ENCODE peak calls at places on chromosomes 5 and 9, in four cellular contexts. W, K, D and L are unnamed samples.

GRCh38 chr5:32233696-32234447 is 59.8 kb upstream of the GOLPH3 start:
- DNase-seq in K (peak), W (no peak), D (no peak), L (no peak)

GRCh38 chr9:72442212-72442607 is 77.2 kb upstream of the ZFAND5 start:
- DNase-seq in D (no peak), K (no peak), W (peak), L (no peak)

GRCh38 chr9:131103535-131103934 is 7.2 kb downstream of the AIF1L start:
- DNase-seq in W (no peak), K (no peak), D (no peak), L (no peak)

GRCh38 chr9:80078826-80079225 is 507.1 kb downstream of the TLE4 start:
- DNase-seq in D (no peak), K (no peak), W (no peak), L (no peak)

GRCh38 chr5:4661851-4662250 is 478.3 kb upstream of the ADAMTS16 start:
- DNase-seq in K (no peak), D (no peak), W (no peak), L (no peak)

GRCh38 chr5:65895891-65896290 is 30.5 kb upstream of the ERBIN start:
- DNase-seq in W (no peak), D (no peak), K (no peak), L (no peak)

GRCh38 chr5:1000329-1000728 is 8.3 kb upstream of the NKD2 start:
- DNase-seq in W (no peak), K (no peak), D (no peak), L (no peak)

GRCh38 chr5:114184006-114184405 is 177.9 kb upstream of the KCNN2 start:
- DNase-seq in W (peak), K (no peak), D (no peak), L (no peak)

GRCh38 chr5:9947944-9948343 is 301.7 kb downstream of the ATPSCKMT start:
- DNase-seq in K (no peak), W (no peak), D (no peak), L (no peak)

GRCh38 chr5:147911427-147911826 is 5.1 kb upstream of the C5orf46 start:
- DNase-seq in D (peak), K (no peak), W (no peak), L (no peak)

GRCh38 chr5:35468811-35469210 is 148.9 kb upstream of the SPEF2 start:
- DNase-seq in D (no peak), W (no peak), K (no peak), L (no peak)

GRCh38 chr9:13648676-13649075 is 369.2 kb upstream of the MPDZ start:
- DNase-seq in W (no peak), D (no peak), K (peak), L (no peak)

GRCh38 chr5:52800394-52801213 is 12.9 kb downstream of the ITGA1 start:
- DNase-seq in D (peak), K (peak), W (peak), L (peak)

GRCh38 chr9:19720374-19720773 is 68.5 kb downstream of the SLC24A2 start:
- DNase-seq in D (no peak), K (peak), W (peak), L (no peak)

GRCh38 chr5:73986729-73987128 is 360.7 kb downstream of the ARHGEF28 start:
- DNase-seq in W (no peak), D (no peak), K (no peak), L (no peak)

GRCh38 chr5:66010476-66010875 is 84.1 kb downstream of the ERBIN start:
- DNase-seq in W (peak), D (no peak), K (no peak), L (no peak)

GRCh38 chr9:76701441-76702031 is 62.7 kb upstream of the PCA3 start:
- DNase-seq in W (no peak), K (no peak), D (no peak), L (no peak)

GRCh38 chr5:134590992-134591659 is 41.5 kb downstream of the SAR1B start:
- DNase-seq in D (no peak), W (no peak), K (peak), L (no peak)

GRCh38 chr5:9361835-9362234 is 184.0 kb downstream of the SEMA5A start:
- DNase-seq in D (no peak), W (no peak), K (no peak), L (no peak)

GRCh38 chr5:56102885-56103284 is 108.1 kb upstream of the IL6ST start:
- DNase-seq in W (no peak), K (no peak), D (no peak), L (no peak)

DNA sequence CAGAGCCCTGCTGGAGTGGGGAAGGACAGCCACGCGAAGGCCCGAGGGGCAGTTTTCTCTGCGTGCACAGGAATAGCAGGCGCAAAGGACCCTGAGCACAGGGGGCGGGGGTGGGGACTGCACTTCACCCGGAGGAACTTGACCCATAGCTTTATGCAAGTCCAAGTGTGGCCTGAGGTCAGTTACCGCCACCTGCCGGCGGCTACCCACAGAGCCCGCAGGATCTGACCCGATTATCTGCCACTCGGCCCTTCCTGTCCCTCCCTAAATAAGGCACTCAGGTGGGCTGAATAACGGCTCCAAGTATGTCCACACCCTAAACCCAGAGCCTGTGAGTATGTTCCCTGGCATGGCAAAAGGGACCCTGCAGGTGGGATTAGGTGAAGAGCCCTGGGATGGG is 65.4 kb upstream of the FCN1 start:
- DNase-seq in K (no peak), D (no peak), W (no peak), L (no peak)
- TF ChIP-seq CTCF in K (no peak), D (no peak), W (no peak), L (no peak)

GRCh38 chr9:113963017-113963620 is 87.0 kb downstream of the ZNF618 start:
- DNase-seq in W (no peak), K (peak), D (no peak), L (no peak)
- TF ChIP-seq CTCF in W (peak), K (peak), D (peak), L (no peak)

GRCh38 chr9:124820606-124821246 is 32.5 kb upstream of the WDR38 start:
- DNase-seq in K (no peak), W (no peak), D (no peak), L (no peak)
- TF ChIP-seq CTCF in K (no peak), W (no peak), D (no peak), L (no peak)

GRCh38 chr5:179908528-179908927 is 831 bp upstream of the TBC1D9B start:
- DNase-seq in D (no peak), K (no peak), W (no peak), L (no peak)
- TF ChIP-seq CTCF in D (no peak), K (no peak), W (no peak), L (no peak)

DNA sequence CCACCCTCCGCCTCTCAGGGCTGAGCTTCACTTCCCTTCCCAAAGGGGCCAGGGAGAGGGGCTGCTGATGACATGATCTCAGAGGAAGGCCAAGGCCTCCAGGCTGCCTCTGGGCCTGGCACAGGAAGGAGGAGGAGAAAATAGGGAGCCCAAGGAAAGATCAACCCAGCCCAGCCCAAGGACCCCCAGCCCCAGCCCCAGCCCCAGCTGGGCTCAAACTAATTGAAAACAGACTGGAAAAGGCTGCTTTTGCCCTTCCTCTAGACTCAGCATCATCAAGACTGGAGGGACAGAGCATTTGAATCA is 18.3 kb upstream of the KCNIP1 start:
- DNase-seq in D (no peak), W (no peak), K (no peak), L (no peak)
- TF ChIP-seq CTCF in D (no peak), W (no peak), K (no peak), L (no peak)

GRCh38 chr5:79133121-79133656 is 21.6 kb downstream of the BHMT start:
- DNase-seq in D (no peak), K (no peak), W (no peak), L (no peak)
- TF ChIP-seq CTCF in D (peak), K (peak), W (peak), L (no peak)

DNA sequence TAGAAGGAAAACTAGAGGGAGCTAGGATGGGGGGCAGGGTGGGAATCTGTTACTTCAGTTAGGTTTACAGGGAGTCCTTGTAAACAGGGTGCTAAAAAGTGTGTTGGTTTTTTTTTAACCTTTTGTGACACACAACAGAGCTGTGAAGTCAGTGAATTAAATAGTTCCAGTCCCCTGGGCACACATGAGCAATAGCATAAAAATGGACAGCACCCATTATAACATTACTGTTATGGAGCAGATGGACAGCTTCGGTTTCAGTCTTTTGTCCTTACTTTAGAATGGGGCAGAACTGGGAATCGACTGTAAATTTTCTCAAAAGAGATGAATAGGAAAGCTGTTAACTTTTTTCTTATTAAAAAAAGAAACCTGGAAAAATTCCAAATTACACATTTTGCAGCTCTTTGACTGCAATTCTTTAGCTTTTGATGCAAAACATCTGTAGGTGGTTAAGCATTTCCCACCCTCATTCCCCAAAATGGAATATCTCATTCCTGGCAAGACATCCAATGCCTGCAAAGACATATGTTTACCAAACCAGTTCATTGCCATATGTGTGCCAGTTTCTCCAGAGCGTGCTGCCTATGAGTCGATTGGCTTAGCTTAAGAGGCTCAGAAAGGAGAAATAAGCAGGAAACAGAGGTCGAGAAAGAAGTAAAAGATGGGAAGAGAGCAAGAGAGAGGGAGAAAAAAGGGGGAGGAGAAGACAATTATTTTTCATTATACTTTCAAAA is 212.3 kb upstream of the TMEM161B start:
- DNase-seq in D (no peak), K (no peak), W (no peak), L (no peak)
- TF ChIP-seq CTCF in D (no peak), K (no peak), W (no peak), L (no peak)

DNA sequence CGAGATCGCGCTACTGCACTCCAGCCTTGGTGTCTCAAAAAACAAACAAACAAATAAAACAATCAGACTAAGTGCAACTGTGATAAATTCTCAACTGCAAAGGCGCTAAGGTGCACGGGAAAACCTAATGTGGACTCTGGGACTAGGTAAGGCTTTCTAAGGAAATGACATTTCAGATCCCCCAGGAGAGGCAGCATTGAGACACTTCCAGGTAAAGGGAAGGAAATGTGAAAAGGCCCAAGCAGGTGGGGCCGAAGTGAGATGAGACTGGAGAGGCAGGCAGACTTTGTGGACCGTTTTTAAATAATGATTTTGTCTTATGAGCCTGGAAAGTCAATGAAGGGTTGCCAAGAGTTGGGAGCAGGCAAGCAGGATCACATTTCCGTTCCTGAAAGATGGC is 1.9 kb upstream of the APBA1 start:
- DNase-seq in D (no peak), W (no peak), K (no peak), L (no peak)
- TF ChIP-seq CTCF in D (no peak), W (peak), K (no peak), L (no peak)

GRCh38 chr5:139652788-139653241 is 4.7 kb downstream of the CXXC5 start:
- DNase-seq in W (no peak), D (no peak), K (no peak), L (no peak)
- TF ChIP-seq CTCF in W (no peak), D (no peak), K (no peak), L (no peak)